ENCODE peak calls at places on chromosomes 5 and 9, in five cellular contexts. V, W, B, M and P are unnamed samples.

GRCh38 chr5:142610176-142611001 is 75.5 kb downstream of the FGF1 start:
- DNase-seq in V (no peak), W (no peak), B (no peak), M (no peak), P (no peak)

GRCh38 chr9:114883709-114884108 is 46.7 kb downstream of the TNFSF8 start:
- DNase-seq in V (no peak), W (no peak), B (no peak), M (no peak), P (no peak)

GRCh38 chr5:74312746-74313145 is 327.8 kb downstream of the ENC1 start:
- DNase-seq in V (no peak), W (no peak), B (no peak), M (no peak), P (no peak)

GRCh38 chr9:122463828-122464632 is 13.7 kb downstream of the OR1J1 start:
- DNase-seq in V (peak), W (no peak), B (peak), M (no peak), P (peak)

GRCh38 chr5:2008851-2009629 is 126.3 kb upstream of the IRX4 start:
- DNase-seq in V (peak), W (no peak), B (no peak), M (no peak), P (no peak)

GRCh38 chr5:140725799-140726471 is 25.7 kb downstream of the ZMAT2 start:
- DNase-seq in V (peak), W (no peak), B (peak), M (no peak), P (peak)

GRCh38 chr5:151296478-151296830 is 7.1 kb downstream of the SLC36A3 start:
- DNase-seq in V (no peak), W (no peak), B (no peak), M (no peak), P (no peak)

GRCh38 chr5:139648205-139649081 is at the start of gene CXXC5:
- DNase-seq in V (peak), W (peak), B (peak), M (peak), P (peak)